ENCODE peak calls at places on chromosomes 4 and X, in four cellular contexts. M, U, B and S are unnamed samples.

GRCh38 chrX:5998901-5999300 is 229.8 kb downstream of the NLGN4X start:
- DNase-seq in M (no peak), B (no peak), U (no peak), S (no peak)

GRCh38 chrX:153881281-153881680 is 4.7 kb downstream of the L1CAM start:
- DNase-seq in U (no peak), B (no peak), M (no peak), S (no peak)

GRCh38 chrX:74613350-74614192 is 853 bp downstream of the RLIM start:
- DNase-seq in M (no peak), U (peak; percentile 68), B (peak; percentile 39), S (peak; percentile 12)

GRCh38 chrX:8632949-8633348 is 99.0 kb downstream of the ANOS1 start:
- DNase-seq in M (no peak), B (peak; percentile 36), U (no peak), S (no peak)

GRCh38 chr4:184815046-184815877 is 10.5 kb downstream of the ACSL1 start:
- DNase-seq in U (peak; percentile 80), M (peak; percentile 80), B (peak; percentile 81), S (no peak)

GRCh38 chr4:2280531-2281300 is 18.8 kb upstream of the MXD4 start:
- DNase-seq in B (no peak), M (no peak), U (no peak), S (no peak)

GRCh38 chrX:21738950-21739287 is 19.0 kb downstream of the SMPX start:
- DNase-seq in B (no peak), U (no peak), M (no peak), S (no peak)

GRCh38 chr4:106287353-106287969 is 28.5 kb downstream of the TBCK start:
- DNase-seq in B (peak; percentile 69), U (peak; percentile 86), M (no peak), S (no peak)

GRCh38 chrX:24672701-24673190 is 21.0 kb upstream of the POLA1 start:
- DNase-seq in M (no peak), B (no peak), U (no peak), S (no peak)

GRCh38 chr4:142155347-142155746 is 519.0 kb downstream of the IL15 start:
- DNase-seq in B (peak; percentile 25), M (no peak), U (no peak), S (no peak)

GRCh38 chr4:160372390-160372789 is 1269.5 kb downstream of the RAPGEF2 start:
- DNase-seq in M (no peak), U (no peak), B (no peak), S (no peak)

GRCh38 chrX:135438734-135439043 is 16.9 kb downstream of the SMIM10L2A start:
- DNase-seq in U (no peak), M (no peak), B (no peak), S (no peak)

GRCh38 chr4:2436301-2436700 is 17.5 kb downstream of the CFAP99 start:
- DNase-seq in M (no peak), B (no peak), U (peak; percentile 76), S (no peak)

GRCh38 chr4:165367040-165367439 is 11.8 kb upstream of the CPE start:
- DNase-seq in M (no peak), U (no peak), B (no peak), S (no peak)

GRCh38 chr4:12495211-12495610 is 988.9 kb downstream of the RAB28 start:
- DNase-seq in U (no peak), M (no peak), B (no peak), S (no peak)

GRCh38 chrX:44765556-44765955 is 78.3 kb upstream of the DUSP21 start:
- DNase-seq in B (no peak), U (peak; percentile 39), M (no peak), S (no peak)

GRCh38 chr4:80610845-80611244 is 275.3 kb downstream of the CFAP299 start:
- DNase-seq in M (no peak), U (peak; percentile 50), B (peak; percentile 50), S (no peak)

GRCh38 chr4:85005865-85006377 is 39.4 kb upstream of the WDFY3 start:
- DNase-seq in U (peak; percentile 93), B (peak; percentile 86), M (no peak), S (no peak)

GRCh38 chrX:39802354-39802753 is 295.4 kb downstream of the BCOR start:
- DNase-seq in B (no peak), M (no peak), U (no peak), S (no peak)

GRCh38 chr4:39591290-39591689 is 47.4 kb downstream of the SMIM14 start:
- DNase-seq in U (peak; percentile 12), B (no peak), M (no peak), S (no peak)

GRCh38 chrX:19272452-19272851 is 71.3 kb upstream of the PDHA1 start:
- DNase-seq in U (peak; percentile 6), B (peak; percentile 34), M (no peak), S (no peak)

GRCh38 chr4:147479817-147480216 is 1.1 kb upstream of the EDNRA start:
- DNase-seq in B (peak; percentile 85), U (peak; percentile 58), M (peak; percentile 88), S (no peak)

GRCh38 chr4:48986654-48987164 is 634 bp downstream of the CWH43 start:
- DNase-seq in B (no peak), U (no peak), M (no peak), S (no peak)

GRCh38 chrX:137194164-137194563 is 160.4 kb upstream of the GPR101 start:
- DNase-seq in M (no peak), U (peak; percentile 36), B (no peak), S (peak; percentile 3)

GRCh38 chr4:108628411-108628810 is 8.0 kb downstream of the RPL34 start:
- DNase-seq in U (peak; percentile 30), B (peak; percentile 39), M (no peak), S (no peak)

GRCh38 chrX:43644124-43644701 is 11.9 kb upstream of the MAOA start:
- DNase-seq in B (peak; percentile 83), U (peak; percentile 78), M (no peak), S (no peak)

GRCh38 chrX:43940811-43941210 is 32.4 kb downstream of the NDP start:
- DNase-seq in U (peak; percentile 70), M (no peak), B (peak; percentile 71), S (no peak)

GRCh38 chrX:111823068-111823467 is 52.9 kb upstream of the TRPC5OS start:
- DNase-seq in U (peak; percentile 36), B (no peak), M (no peak), S (no peak)

GRCh38 chrX:39492495-39493162 is 605.1 kb downstream of the BCOR start:
- DNase-seq in U (no peak), M (no peak), B (no peak), S (no peak)

GRCh38 chrX:11244641-11245040 is 48.6 kb upstream of the AMELX start:
- DNase-seq in U (peak; percentile 39), M (no peak), B (no peak), S (no peak)

GRCh38 chr4:186201535-186202230 is 10.3 kb downstream of the CYP4V2 start:
- DNase-seq in U (peak; percentile 54), B (no peak), M (peak; percentile 68), S (peak; percentile 70)

GRCh38 chr4:153623491-153623890 is 60.6 kb upstream of the TLR2 start:
- DNase-seq in B (no peak), M (no peak), U (no peak), S (no peak)

GRCh38 chr4:80082693-80083092 is 9.7 kb upstream of the ANTXR2 start:
- DNase-seq in U (peak; percentile 39), B (no peak), M (no peak), S (no peak)

GRCh38 chr4:115844180-115844579 is 730.8 kb upstream of the NDST4 start:
- DNase-seq in M (no peak), U (no peak), B (no peak), S (no peak)

GRCh38 chr4:844752-845232 is 18.9 kb upstream of the CPLX1 start:
- DNase-seq in M (no peak), U (no peak), B (no peak), S (no peak)

DNA sequence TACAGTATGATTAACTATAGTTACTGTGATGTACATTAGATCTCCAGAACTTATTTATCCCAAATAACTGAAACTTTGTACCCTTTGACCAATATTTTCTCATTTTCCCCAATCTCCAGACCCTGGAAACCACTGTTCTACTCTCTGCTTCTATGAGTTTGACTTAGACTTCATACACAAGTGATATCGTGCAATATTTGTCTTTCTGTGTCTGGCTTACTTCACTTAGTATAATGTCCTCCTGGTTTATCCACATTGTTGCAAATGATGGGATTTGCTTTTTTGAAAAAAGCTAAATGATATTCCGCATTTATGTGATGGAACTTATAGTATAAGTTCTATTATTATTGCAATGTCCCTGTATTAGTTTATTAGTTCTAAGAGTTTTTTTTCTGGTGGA is 81.8 kb upstream of the SOD3 start:
- DNase-seq in U (no peak), B (no peak), M (no peak), S (no peak)
- H3K9me3 ChIP-seq in U (no peaks in the 10 kb centered on the region), B (no peaks in the 10 kb centered on the region), M (no peaks in the 10 kb centered on the region), S (no peaks in the 10 kb centered on the region)

GRCh38 chr4:172791841-172792240 is 376.8 kb upstream of the GALNT7 start:
- DNase-seq in M (no peak), B (no peak), U (no peak), S (no peak)

GRCh38 chr4:172794378-172794777 is 374.2 kb upstream of the GALNT7 start:
- DNase-seq in U (no peak), B (no peak), M (no peak), S (no peak)
- H3K4me3 ChIP-seq in U (no peak overlapping the region), B (no peak overlapping the region), M (no peak overlapping the region), S (no peak overlapping the region)

GRCh38 chr4:46945062-46945461 is 36.0 kb upstream of the COX7B2 start:
- DNase-seq in B (no peak), U (no peak), M (no peak), S (no peak)
- H3K27ac ChIP-seq in B (no peak overlapping the region), U (no peak overlapping the region), M (no peak overlapping the region), S (no peak overlapping the region)

DNA sequence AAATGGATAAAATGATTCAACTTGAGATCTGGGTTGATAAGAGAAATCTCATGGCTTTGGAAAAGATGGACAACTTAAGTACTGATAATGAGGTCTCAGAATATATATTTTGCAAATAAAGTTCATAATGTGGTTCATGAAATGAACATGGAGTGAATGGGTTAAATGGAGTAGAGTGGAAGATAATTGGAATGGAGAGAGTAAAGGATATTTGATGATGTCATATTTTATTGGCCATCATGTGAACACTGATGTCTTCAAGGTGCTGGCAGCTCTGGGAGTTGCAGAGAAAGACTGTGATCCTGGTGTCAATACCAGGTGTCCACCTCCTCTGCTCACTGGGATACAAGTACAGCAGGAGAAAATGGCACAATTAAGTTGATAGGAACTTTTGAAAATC is 133.9 kb upstream of the ZXDA start:
- DNase-seq in U (no peak), M (no peak), B (no peak), S (no peak)
- H3K9me3 ChIP-seq in U (no peaks in the 10 kb centered on the region), M (no peaks in the 10 kb centered on the region), B (no peaks in the 10 kb centered on the region), S (no peaks in the 10 kb centered on the region)

GRCh38 chrX:2967998-2968909 is 38.1 kb upstream of the ARSH start:
- DNase-seq in M (no peak), U (peak; percentile 66), B (peak; percentile 80), S (no peak)
- H3K4me3 ChIP-seq in M (no peak overlapping the region), U (peak overlapping the region; percentile 70), B (no peak overlapping the region), S (peak overlapping the region; percentile 41)

GRCh38 chr4:169253904-169254303 is 16.9 kb downstream of the SH3RF1 start:
- DNase-seq in M (no peak), U (peak; percentile 75), B (peak; percentile 100), S (no peak)
- H3K27ac ChIP-seq in M (no peak overlapping the region), U (peak overlapping the region; percentile 70), B (no peak overlapping the region), S (no peak overlapping the region)